ENCODE peak calls at places on chromosomes 13 and 19, in ten cellular contexts. Z is neural crest cell, E is HFFc6, V is osteocyte, M is psoas muscle, I is IMR-90, F is thoracic aorta, P is AG04449, N is choroid plexus epithelial cell, S is fibroblast of lung. J is an unnamed sample.

GRCh38 chr19:17626456-17626855 is 61.7 kb downstream of the UNC13A start:
- DNase-seq in Z (no peak), E (no peak), V (no peak), M (peak; percentile 8), I (no peak), F (no peak), P (no peak), N (no peak), S (no peak), J (no peak)

GRCh38 chr19:23328211-23328610 is 67.1 kb downstream of the ZNF91 start:
- DNase-seq in Z (no peak), E (no peak), V (no peak), M (no peak), I (no peak), F (no peak), P (no peak), N (no peak), S (no peak), J (no peak)

GRCh38 chr19:55528030-55528801 is 8.7 kb downstream of the SBK2 start:
- DNase-seq in Z (no peak), E (no peak), V (no peak), M (no peak), I (peak; percentile 35), F (no peak), P (no peak), N (peak; percentile 50), S (peak; percentile 20), J (no peak)

GRCh38 chr19:54141356-54141755 is 3.8 kb downstream of the CNOT3 start:
- DNase-seq in Z (no peak), E (peak; percentile 25), V (no peak), M (no peak), I (peak; percentile 29), F (no peak), P (no peak), N (no peak), S (no peak), J (no peak)

GRCh38 chr13:102892504-102892903 is 46.7 kb downstream of the ERCC5 start:
- DNase-seq in Z (no peak), E (no peak), V (no peak), M (no peak), I (no peak), F (no peak), P (no peak), N (no peak), S (no peak), J (no peak)

GRCh38 chr19:30710721-30711120 is 338.5 kb downstream of the ZNF536 start:
- DNase-seq in Z (no peak), E (no peak), V (no peak), M (no peak), I (no peak), F (no peak), P (no peak), N (no peak), S (no peak), J (no peak)

GRCh38 chr19:18023596-18024212 is 15.7 kb downstream of the ARRDC2 start:
- DNase-seq in Z (no peak), E (no peak), V (no peak), M (peak; percentile 94), I (no peak), F (no peak), P (no peak), N (peak; percentile 96), S (no peak), J (no peak)

GRCh38 chr13:25874907-25875306 is 176.9 kb downstream of the SHISA2 start:
- DNase-seq in Z (no peak), E (no peak), V (no peak), M (no peak), I (no peak), F (no peak), P (no peak), N (no peak), S (no peak), J (no peak)

GRCh38 chr13:98515804-98516465 is 61.0 kb downstream of the STK24 start:
- DNase-seq in Z (no peak), E (no peak), V (peak; percentile 4), M (no peak), I (no peak), F (no peak), P (no peak), N (no peak), S (no peak), J (no peak)

GRCh38 chr13:29702912-29703351 is 107.4 kb upstream of the SLC7A1 start:
- DNase-seq in Z (peak; percentile 14), E (peak; percentile 90), V (no peak), M (peak; percentile 67), I (peak; percentile 69), F (no peak), P (peak; percentile 72), N (peak; percentile 94), S (peak; percentile 76), J (peak; percentile 42)

GRCh38 chr13:46520188-46520587 is 32.8 kb upstream of the LRCH1 start:
- DNase-seq in Z (no peak), E (no peak), V (no peak), M (no peak), I (no peak), F (no peak), P (no peak), N (no peak), S (no peak), J (no peak)

GRCh38 chr13:103542648-103543047 is 476.4 kb upstream of the SLC10A2 start:
- DNase-seq in Z (no peak), E (no peak), V (no peak), M (no peak), I (no peak), F (no peak), P (no peak), N (no peak), S (no peak), J (no peak)

GRCh38 chr19:34475026-34475974 is 6.3 kb upstream of the WTIP start:
- DNase-seq in Z (no peak), E (peak; percentile 89), V (no peak), M (no peak), I (peak; percentile 91), F (no peak), P (peak; percentile 61), N (peak; percentile 88), S (peak; percentile 92), J (peak; percentile 83)

GRCh38 chr13:44879452-44880058 is 109.7 kb downstream of the NUFIP1 start:
- DNase-seq in Z (no peak), E (peak; percentile 58), V (no peak), M (no peak), I (peak; percentile 64), F (no peak), P (peak; percentile 23), N (peak; percentile 71), S (peak; percentile 62), J (peak; percentile 55)

GRCh38 chr13:113631341-113632095 is 26.5 kb downstream of the ATP4B start:
- DNase-seq in Z (no peak), E (no peak), V (no peak), M (peak; percentile 31), I (no peak), F (no peak), P (no peak), N (no peak), S (no peak), J (no peak)

GRCh38 chr19:45444318-45445041 is 20.8 kb upstream of the ERCC1 start:
- DNase-seq in Z (peak; percentile 81), E (peak; percentile 83), V (peak; percentile 97), M (peak; percentile 97), I (peak; percentile 70), F (peak; percentile 83), P (no peak), N (peak; percentile 88), S (peak; percentile 78), J (no peak)

GRCh38 chr19:48873476-48874308 is 1.5 kb downstream of the PPP1R15A start:
- DNase-seq in Z (no peak), E (no peak), V (no peak), M (no peak), I (no peak), F (no peak), P (no peak), N (peak; percentile 42), S (no peak), J (no peak)
- TF ChIP-seq CTCF in Z (no peak), E (peak; percentile 1), V (no peak), M (no peak), I (no peak), F (peak; percentile 2), P (no peak), N (no peak), S (no peak), J (no peak)

GRCh38 chr13:37602743-37603381 is 4.3 kb upstream of the POSTN start:
- DNase-seq in Z (no peak), E (peak; percentile 10), V (no peak), M (no peak), I (peak; percentile 47), F (no peak), P (no peak), N (peak; percentile 61), S (peak; percentile 64), J (peak; percentile 42)
- TF ChIP-seq CTCF in Z (peak; percentile 74), E (peak; percentile 89), V (peak; percentile 74), M (peak; percentile 45), I (peak; percentile 73), F (peak; percentile 51), P (peak; percentile 24), N (peak; percentile 62), S (peak; percentile 44), J (peak; percentile 6)

DNA sequence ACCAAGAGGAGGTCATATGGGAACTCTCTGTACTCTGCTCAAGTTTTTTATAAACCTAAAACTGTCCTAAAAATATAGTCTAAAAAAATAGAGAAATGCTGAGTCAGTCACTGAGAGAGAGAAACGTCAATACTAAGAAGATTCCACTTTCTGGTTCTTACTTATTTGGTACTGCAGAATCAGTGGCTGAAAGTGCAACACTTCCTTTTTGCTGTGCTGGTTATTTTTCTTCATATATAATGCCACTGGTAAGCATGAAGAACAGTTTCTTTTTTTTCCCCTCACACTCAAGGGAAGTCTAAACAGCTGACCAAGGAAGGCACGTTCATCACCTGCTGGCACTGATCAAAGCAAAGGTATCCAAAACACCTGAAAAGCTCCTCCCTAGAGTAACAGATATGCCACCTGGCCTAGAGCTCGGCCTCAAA is 44.3 kb upstream of the N4BP2L1 start:
- DNase-seq in Z (no peak), E (no peak), V (no peak), M (no peak), I (no peak), F (no peak), P (no peak), N (peak; percentile 33), S (peak; percentile 19), J (no peak)
- TF ChIP-seq CTCF in Z (no peak), E (no peak), V (no peak), M (no peak), I (no peak), F (no peak), P (no peak), N (no peak), S (no peak), J (no peak)

DNA sequence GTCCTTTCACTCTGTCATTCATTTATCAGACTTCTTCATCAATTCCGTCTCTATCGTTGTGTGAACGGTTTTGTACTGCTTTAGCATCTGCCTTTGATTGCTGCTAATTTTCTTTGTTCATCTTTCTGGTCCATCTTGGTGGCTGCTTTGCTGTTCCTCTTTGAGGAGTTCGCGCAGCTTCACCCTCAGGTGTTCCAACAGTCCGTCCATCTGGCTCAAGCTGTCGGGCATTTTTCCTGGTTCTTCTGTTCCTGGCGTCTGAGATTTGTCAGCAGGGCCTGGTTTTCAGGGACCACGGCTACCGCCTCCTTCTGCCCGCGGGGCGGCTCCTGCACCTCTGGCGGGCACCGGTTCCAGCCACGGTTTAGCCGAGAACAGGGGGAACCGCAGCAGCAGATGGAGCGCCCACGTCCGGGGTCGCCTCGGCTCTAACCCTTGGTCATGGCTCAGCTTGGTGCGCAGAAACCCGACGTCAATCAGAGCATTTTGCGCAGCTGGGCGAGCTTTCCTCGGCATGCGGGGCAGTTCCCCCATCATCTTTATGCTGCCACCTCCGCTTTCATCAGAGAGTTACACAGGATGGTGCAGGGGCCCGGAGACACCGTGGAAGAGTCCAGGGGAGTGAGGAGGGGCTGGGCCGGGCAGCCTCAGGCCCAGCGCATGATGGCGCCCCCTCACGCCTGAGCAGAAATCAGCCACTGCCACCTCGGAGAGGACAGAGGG is 89.5 kb downstream of the ZNF100 start:
- DNase-seq in Z (no peak), E (no peak), V (no peak), M (no peak), I (no peak), F (no peak), P (no peak), N (no peak), S (no peak), J (no peak)
- TF ChIP-seq CTCF in Z (no peak), E (no peak), V (no peak), M (no peak), I (no peak), F (no peak), P (no peak), N (no peak), S (no peak), J (no peak)

J was measured in bronchial epithelial cell.